ENCODE peak calls at places on chromosomes 2 and 18, in six cellular contexts. J is NB4, S is ascending aorta, R is PC-3, F is astrocyte of the cerebellum, I is endothelial cell of umbilical vein. Y is an unnamed sample.

GRCh38 chr2:152320166-152320565 is 14.8 kb upstream of the FMNL2 start:
- DNase-seq in J (peak; percentile 64), I (no peak), F (no peak), S (no peak), R (peak; percentile 36), Y (no peak)

GRCh38 chr2:41879367-41879871 is 168.4 kb upstream of the PKDCC start:
- DNase-seq in I (no peak), F (no peak), S (no peak), R (no peak), J (peak; percentile 89), Y (no peak)

GRCh38 chr18:35934891-35935290 is 37.6 kb upstream of the RMP24 start:
- DNase-seq in F (no peak), J (no peak), S (no peak), R (no peak), I (no peak), Y (no peak)

GRCh38 chr2:46530571-46530970 is 51.2 kb downstream of the TMEM247 start:
- DNase-seq in J (no peak), I (no peak), S (no peak), F (no peak), R (no peak), Y (no peak)

GRCh38 chr2:205695460-205695979 is 13.2 kb downstream of the NRP2 start:
- DNase-seq in I (no peak), J (no peak), S (no peak), R (no peak), F (peak; percentile 74), Y (no peak)

GRCh38 chr2:105571445-105571987 is 172.7 kb upstream of the FHL2 start:
- DNase-seq in J (peak; percentile 65), I (no peak), F (no peak), R (no peak), S (no peak), Y (no peak)

GRCh38 chr2:238709961-238710360 is 137.9 kb upstream of the TWIST2 start:
- DNase-seq in S (no peak), R (no peak), F (no peak), I (no peak), J (no peak), Y (no peak)

GRCh38 chr2:46610014-46610413 is 130.6 kb downstream of the TMEM247 start:
- DNase-seq in J (no peak), I (no peak), R (no peak), F (no peak), S (no peak), Y (no peak)

GRCh38 chr18:78892201-78892600 is 87.4 kb upstream of the SALL3 start:
- DNase-seq in I (no peak), R (no peak), F (no peak), S (no peak), J (no peak), Y (no peak)

GRCh38 chr2:70946832-70947442 is 11.2 kb downstream of the ATP6V1B1 start:
- DNase-seq in I (peak; percentile 75), F (peak; percentile 44), S (no peak), R (peak; percentile 78), J (peak; percentile 77), Y (peak; percentile 13)

GRCh38 chr2:58710795-58711279 is 469.7 kb upstream of the FANCL start:
- DNase-seq in S (no peak), R (no peak), I (no peak), J (peak; percentile 10), F (no peak), Y (no peak)

GRCh38 chr2:64666810-64667438 is 13.2 kb upstream of the SERTAD2 start:
- DNase-seq in S (no peak), J (peak; percentile 68), F (no peak), I (peak; percentile 50), R (no peak), Y (no peak)

GRCh38 chr18:58270396-58270795 is 226.4 kb downstream of the NEDD4L start:
- DNase-seq in S (no peak), I (no peak), J (no peak), F (no peak), R (no peak), Y (no peak)

GRCh38 chr2:105545731-105546622 is 147.1 kb upstream of the FHL2 start:
- DNase-seq in S (no peak), R (peak; percentile 82), F (peak; percentile 48), J (peak; percentile 72), I (peak; percentile 76), Y (peak; percentile 13)

GRCh38 chr2:62596061-62596658 is 90.2 kb upstream of the TMEM17 start:
- DNase-seq in J (no peak), I (peak; percentile 71), R (peak; percentile 59), F (peak; percentile 65), S (no peak), Y (no peak)

GRCh38 chr2:102033028-102033749 is 41.4 kb downstream of the IL1R2 start:
- DNase-seq in S (no peak), R (peak; percentile 7), I (peak; percentile 47), F (peak; percentile 97), J (peak; percentile 99), Y (peak; percentile 2)

GRCh38 chr18:34821669-34822210 is 111.6 kb downstream of the DTNA start:
- DNase-seq in S (no peak), I (no peak), R (no peak), J (peak; percentile 4), F (no peak), Y (no peak)

GRCh38 chr2:70124983-70125480 is 37.8 kb downstream of the PCBP1 start:
- DNase-seq in R (peak; percentile 38), I (peak; percentile 59), S (no peak), F (no peak), J (peak; percentile 84), Y (no peak)

GRCh38 chr2:166882851-166883250 is 5.4 kb upstream of the XIRP2 start:
- DNase-seq in R (no peak), J (peak; percentile 9), I (no peak), S (no peak), F (no peak), Y (no peak)

GRCh38 chr2:143796051-143796450 is 666.8 kb downstream of the ARHGAP15 start:
- DNase-seq in R (no peak), I (no peak), F (no peak), J (no peak), S (no peak), Y (no peak)

GRCh38 chr18:48948112-48949050 is 2.4 kb downstream of the SMAD7 start:
- DNase-seq in R (peak; percentile 20), I (peak; percentile 67), S (no peak), J (peak; percentile 69), F (no peak), Y (no peak)

GRCh38 chr18:44816028-44816427 is 135.3 kb downstream of the SETBP1 start:
- DNase-seq in I (no peak), R (no peak), S (no peak), F (no peak), J (no peak), Y (no peak)

GRCh38 chr18:22451796-22452195 is 34.1 kb upstream of the CTAGE1 start:
- DNase-seq in I (peak; percentile 29), S (no peak), J (peak; percentile 9), R (no peak), F (no peak), Y (no peak)

GRCh38 chr2:235026649-235027557 is 75.1 kb downstream of the SH3BP4 start:
- DNase-seq in F (no peak), I (peak; percentile 21), J (no peak), R (peak; percentile 99), S (no peak), Y (no peak)

GRCh38 chr2:199370150-199370780 is 87.5 kb downstream of the SATB2 start:
- DNase-seq in R (peak; percentile 72), S (no peak), I (no peak), J (no peak), F (peak; percentile 9), Y (no peak)

GRCh38 chr18:60987963-60988362 is 345.3 kb upstream of the CDH20 start:
- DNase-seq in I (peak; percentile 76), F (peak; percentile 22), S (no peak), J (no peak), R (no peak), Y (no peak)

GRCh38 chr2:223837290-223838061 is at the start of gene AP1S3:
- DNase-seq in R (peak; percentile 84), J (peak; percentile 38), F (no peak), S (peak; percentile 12), I (peak; percentile 32), Y (peak; percentile 57)

GRCh38 chr2:239312741-239313246 is 88.0 kb downstream of the HDAC4 start:
- DNase-seq in F (no peak), I (no peak), J (no peak), S (no peak), R (no peak), Y (no peak)

GRCh38 chr18:55353806-55354205 is 234.2 kb downstream of the TCF4 start:
- DNase-seq in J (peak; percentile 4), S (no peak), R (no peak), F (no peak), I (no peak), Y (no peak)

GRCh38 chr2:39468574-39469331 is 31.7 kb upstream of the MAP4K3 start:
- DNase-seq in S (no peak), F (no peak), J (no peak), R (no peak), I (peak; percentile 18), Y (no peak)

GRCh38 chr2:238586931-238587775 is 160.4 kb downstream of the ASB1 start:
- DNase-seq in F (no peak), R (no peak), J (no peak), S (no peak), I (no peak), Y (no peak)

GRCh38 chr2:1601064-1601405 is 143.3 kb downstream of the PXDN start:
- DNase-seq in R (no peak), J (no peak), S (no peak), I (no peak), F (no peak), Y (no peak)

GRCh38 chr2:1600191-1601063 is 143.9 kb downstream of the PXDN start:
- DNase-seq in S (no peak), F (no peak), I (no peak), R (peak; percentile 85), J (no peak), Y (no peak)

GRCh38 chr2:1598041-1598710 is 146.1 kb downstream of the PXDN start:
- DNase-seq in F (no peak), R (no peak), J (no peak), S (no peak), I (no peak), Y (no peak)

GRCh38 chr2:1598800-1599199 is 145.5 kb downstream of the PXDN start:
- DNase-seq in F (no peak), R (no peak), J (no peak), S (no peak), I (no peak), Y (no peak)

GRCh38 chr2:1599301-1600085 is 144.8 kb downstream of the PXDN start:
- DNase-seq in J (no peak), S (no peak), R (no peak), F (no peak), I (no peak), Y (no peak)
- TF ChIP-seq CTCF in J (no peak), S (no peak), R (no peak), F (no peak), I (no peak), Y (no peak)

GRCh38 chr18:12742453-12742852 is 39.6 kb downstream of the PSMG2 start:
- DNase-seq in I (peak; percentile 7), F (no peak), R (peak; percentile 93), S (no peak), J (no peak), Y (no peak)
- H3K4me3 ChIP-seq in I (no peak overlapping the region), F (no peak overlapping the region), R (no peak overlapping the region), S (no peak overlapping the region), J (no peak overlapping the region), Y (no peak overlapping the region)

GRCh38 chr2:77977486-77978063 is 455.4 kb upstream of the LRRTM4 start:
- DNase-seq in R (no peak), J (peak; percentile 82), S (no peak), F (no peak), I (no peak), Y (no peak)
- TF ChIP-seq CTCF in R (no peak), J (peak; percentile 9), S (no peak), F (no peak), I (no peak), Y (no peak)

GRCh38 chr18:33472554-33472953 is 32.0 kb upstream of the CCDC178 start:
- DNase-seq in J (no peak), F (no peak), R (no peak), S (no peak), I (no peak), Y (no peak)
- H3K4me3 ChIP-seq in J (no peak overlapping the region), F (no peak overlapping the region), R (no peak overlapping the region), S (no peak overlapping the region), I (no peak overlapping the region), Y (no peak overlapping the region)